ENCODE peak calls at places on chromosomes 12 and 14, in ten cellular contexts. Q is SK-N-SH, X is colonic mucosa, Y is astrocyte of the cerebellum, A is tibial artery, P is epithelial cell of esophagus, L is GM10248, D is GM12878, N is WTC11, S is neural progenitor cell. C is an unnamed sample.

GRCh38 chr12:85951823-85952222 is 77.7 kb downstream of the NTS start:
- DNase-seq in Q (peak), S (no peak), A (no peak), D (no peak), N (no peak), X (no peak), P (peak), Y (peak), L (no peak), C (no peak)

GRCh38 chr14:29663281-29663801 is 264.3 kb downstream of the PRKD1 start:
- DNase-seq in D (no peak), Y (no peak), Q (no peak), A (no peak), P (no peak), L (no peak), N (peak), S (no peak), X (no peak), C (no peak)

GRCh38 chr12:46985816-46986215 is 93.6 kb upstream of the PCED1B start:
- DNase-seq in D (no peak), P (no peak), L (no peak), S (no peak), Q (no peak), A (no peak), N (no peak), Y (no peak), X (no peak), C (no peak)

GRCh38 chr12:21910642-21911041 is 30.6 kb downstream of the ABCC9 start:
- DNase-seq in N (no peak), X (no peak), Q (no peak), Y (no peak), P (no peak), S (peak), L (no peak), D (no peak), A (no peak), C (no peak)

GRCh38 chr12:107196681-107197080 is 103.3 kb upstream of the CRY1 start:
- DNase-seq in A (no peak), P (peak), N (no peak), Q (no peak), L (no peak), D (no peak), Y (no peak), X (no peak), S (no peak), C (no peak)

GRCh38 chr14:75340921-75341320 is 62.3 kb downstream of the FOS start:
- DNase-seq in Q (no peak), S (no peak), A (peak), Y (no peak), N (no peak), L (no peak), X (peak), D (no peak), P (no peak), C (no peak)

GRCh38 chr12:110766311-110767154 is 23.8 kb upstream of the PPP1CC start:
- DNase-seq in P (peak), A (no peak), Y (no peak), N (no peak), X (no peak), L (no peak), Q (no peak), D (no peak), S (no peak), C (no peak)

GRCh38 chr12:15157200-15157599 is 64.0 kb downstream of the RERG start:
- DNase-seq in Y (no peak), X (no peak), P (no peak), D (no peak), N (no peak), S (no peak), A (no peak), L (no peak), Q (no peak), C (no peak)

GRCh38 chr12:40946612-40947194 is 241.4 kb upstream of the PDZRN4 start:
- DNase-seq in D (no peak), X (no peak), L (peak), Y (no peak), N (no peak), P (peak), S (peak), A (no peak), Q (peak), C (no peak)

GRCh38 chr12:95577820-95578219 is 26.5 kb upstream of the USP44 start:
- DNase-seq in S (no peak), D (no peak), A (no peak), Q (no peak), P (no peak), N (no peak), X (no peak), Y (no peak), L (no peak), C (no peak)

GRCh38 chr12:18723752-18724151 is 14.1 kb downstream of the PLCZ1 start:
- DNase-seq in S (no peak), A (no peak), Q (no peak), L (no peak), X (no peak), N (no peak), P (peak), Y (no peak), D (no peak), C (peak)

GRCh38 chr12:110656071-110656655 is 32.8 kb downstream of the HVCN1 start:
- DNase-seq in P (no peak), A (no peak), S (no peak), D (no peak), Q (no peak), Y (no peak), L (no peak), X (no peak), N (no peak), C (no peak)

GRCh38 chr12:4107436-4107878 is 166.1 kb upstream of the CCND2 start:
- DNase-seq in N (peak), A (no peak), S (peak), L (peak), P (peak), Q (peak), Y (no peak), D (peak), X (peak), C (peak)

GRCh38 chr14:101191882-101192660 is 288.5 kb upstream of the RTL1 start:
- DNase-seq in N (no peak), A (no peak), Y (no peak), Q (no peak), S (no peak), P (no peak), D (no peak), L (no peak), X (no peak), C (no peak)

GRCh38 chr12:6825398-6826124 is 2.6 kb upstream of the P3H3 start:
- DNase-seq in S (peak), N (peak), Q (peak), A (peak), P (peak), L (peak), X (peak), D (no peak), Y (no peak), C (peak)

GRCh38 chr12:131617179-131617578 is 93.7 kb upstream of the SFSWAP start:
- DNase-seq in L (no peak), P (no peak), A (no peak), Y (no peak), S (no peak), X (no peak), D (no peak), N (no peak), Q (no peak), C (no peak)

GRCh38 chr14:84129028-84129427 is 1400.9 kb upstream of the FLRT2 start:
- DNase-seq in A (no peak), S (peak), P (no peak), X (no peak), Y (no peak), D (no peak), N (no peak), Q (no peak), L (no peak), C (no peak)

GRCh38 chr14:99043258-99043615 is 228.8 kb downstream of the BCL11B start:
- DNase-seq in L (no peak), A (no peak), Q (no peak), Y (no peak), P (no peak), D (no peak), S (no peak), N (no peak), X (no peak), C (no peak)

GRCh38 chr12:53538209-53538689 is 31.0 kb upstream of the NPFF start:
- DNase-seq in Q (no peak), L (no peak), P (peak), S (no peak), N (no peak), D (no peak), X (peak), A (no peak), Y (no peak), C (peak)

GRCh38 chr12:56021882-56022497 is 1.1 kb downstream of the IKZF4 start:
- DNase-seq in Q (peak), N (no peak), P (no peak), D (no peak), L (no peak), Y (no peak), A (no peak), S (no peak), X (no peak), C (no peak)

GRCh38 chr12:46811185-46811584 is 14.6 kb downstream of the SLC38A4 start:
- DNase-seq in P (no peak), L (no peak), Q (no peak), N (no peak), A (no peak), D (no peak), S (no peak), Y (no peak), X (no peak), C (no peak)

GRCh38 chr14:50082784-50083466 is 33.4 kb downstream of the VCPKMT start:
- DNase-seq in X (no peak), S (no peak), Y (no peak), Q (no peak), A (no peak), D (peak), L (peak), P (peak), N (no peak), C (no peak)

GRCh38 chr14:51880810-51881580 is 20.6 kb downstream of the GNG2 start:
- DNase-seq in Y (peak), A (no peak), X (no peak), D (no peak), L (peak), N (no peak), S (no peak), Q (no peak), P (no peak), C (no peak)

GRCh38 chr14:74737753-74738325 is 24.9 kb downstream of the FCF1 start:
- DNase-seq in P (peak), S (no peak), X (no peak), L (no peak), N (no peak), D (no peak), Q (no peak), Y (no peak), A (no peak), C (no peak)

GRCh38 chr14:75877292-75877691 is 104.5 kb downstream of the TGFB3 start:
- DNase-seq in L (no peak), S (no peak), Q (no peak), X (no peak), D (no peak), N (no peak), A (no peak), Y (peak), P (peak), C (no peak)

GRCh38 chr14:58426819-58427288 is 477 bp downstream of the TIMM9 start:
- DNase-seq in Y (peak), L (peak), D (no peak), A (peak), P (peak), X (peak), Q (peak), N (peak), S (peak), C (peak)

GRCh38 chr12:96431067-96431466 is 30.8 kb upstream of the CDK17 start:
- DNase-seq in N (no peak), Q (no peak), P (no peak), L (no peak), X (no peak), S (peak), A (no peak), D (no peak), Y (no peak), C (no peak)

GRCh38 chr12:94250130-94250529 is 101.8 kb downstream of the PLXNC1 start:
- DNase-seq in Q (no peak), Y (no peak), N (no peak), P (no peak), D (no peak), L (no peak), S (no peak), A (no peak), X (no peak), C (no peak)

GRCh38 chr12:77488041-77488620 is 342.6 kb upstream of the NAV3 start:
- DNase-seq in A (no peak), N (no peak), Q (no peak), D (no peak), Y (peak), S (no peak), P (no peak), L (no peak), X (no peak), C (no peak)

GRCh38 chr14:25050494-25051170 is 685 bp upstream of the STXBP6 start:
- DNase-seq in P (peak), Y (peak), D (no peak), X (no peak), L (no peak), N (no peak), S (peak), A (no peak), Q (no peak), C (peak)

GRCh38 chr12:105493091-105493615 is 162.7 kb downstream of the C12orf75 start:
- DNase-seq in Q (no peak), L (no peak), X (no peak), S (no peak), N (no peak), P (no peak), D (no peak), Y (no peak), A (no peak), C (no peak)

GRCh38 chr12:59067068-59067467 is 146.8 kb upstream of the LRIG3 start:
- DNase-seq in X (no peak), A (no peak), D (no peak), Y (peak), L (no peak), S (no peak), Q (peak), N (no peak), P (peak), C (peak)

GRCh38 chr12:64665506-64665905 is 55.2 kb downstream of the RASSF3 start:
- DNase-seq in L (no peak), X (peak), A (no peak), S (peak), N (peak), Q (no peak), Y (no peak), P (no peak), D (peak), C (peak)

GRCh38 chr12:26340649-26341048 is 145.3 kb downstream of the SSPN start:
- DNase-seq in D (peak), X (no peak), Y (no peak), S (no peak), A (no peak), N (no peak), L (peak), P (no peak), Q (no peak), C (no peak)

GRCh38 chr12:26360062-26360461 is 164.7 kb downstream of the SSPN start:
- DNase-seq in S (no peak), D (no peak), L (no peak), N (no peak), P (no peak), X (no peak), A (no peak), Q (no peak), Y (no peak), C (no peak)

GRCh38 chr12:40226652-40227051 is 1.9 kb downstream of the LRRK2 start:
- DNase-seq in N (no peak), D (no peak), X (no peak), Y (peak), L (no peak), S (no peak), A (peak), P (peak), Q (no peak), C (no peak)

GRCh38 chr12:78787576-78787975 is 77.0 kb upstream of the SYT1 start:
- DNase-seq in L (no peak), X (no peak), A (no peak), S (no peak), Y (peak), N (no peak), Q (no peak), D (no peak), P (no peak), C (no peak)

GRCh38 chr12:14186193-14186502 is 179.3 kb upstream of the ATF7IP start:
- DNase-seq in N (no peak), Y (no peak), Q (no peak), A (no peak), X (no peak), D (no peak), S (no peak), P (no peak), L (no peak), C (no peak)

GRCh38 chr12:68871899-68872298 is 61.1 kb downstream of the CPM start:
- DNase-seq in N (peak), L (peak), Q (no peak), D (no peak), Y (peak), S (peak), A (no peak), P (peak), X (no peak), C (peak)
- TF ChIP-seq CTCF in N (no peak), L (peak), Q (peak), D (peak), Y (peak), S (peak), A (no peak), P (peak), X (no peak), C (peak)

GRCh38 chr12:130347588-130347987 is 9.9 kb downstream of the PIWIL1 start:
- DNase-seq in Q (no peak), D (no peak), L (no peak), A (no peak), P (no peak), X (no peak), S (no peak), Y (no peak), N (no peak), C (no peak)

GRCh38 chr12:130354407-130354806 is 16.7 kb downstream of the PIWIL1 start:
- DNase-seq in D (no peak), L (no peak), Q (no peak), A (no peak), X (no peak), S (no peak), Y (no peak), N (no peak), P (no peak), C (no peak)

GRCh38 chr12:130353081-130353480 is 15.4 kb downstream of the PIWIL1 start:
- DNase-seq in Y (no peak), S (no peak), N (no peak), L (no peak), A (no peak), X (no peak), P (no peak), D (no peak), Q (no peak), C (no peak)

GRCh38 chr12:130350715-130351114 is 13.0 kb downstream of the PIWIL1 start:
- DNase-seq in Q (no peak), N (no peak), D (no peak), L (no peak), S (no peak), Y (no peak), A (no peak), X (no peak), P (no peak), C (no peak)

GRCh38 chr12:130351331-130351730 is 13.6 kb downstream of the PIWIL1 start:
- DNase-seq in D (no peak), Q (no peak), S (no peak), P (peak), L (no peak), N (no peak), Y (no peak), A (no peak), X (no peak), C (no peak)
- TF ChIP-seq CTCF in D (no peak), Q (no peak), S (no peak), P (no peak), L (no peak), N (no peak), Y (no peak), A (no peak), X (no peak), C (no peak)

DNA sequence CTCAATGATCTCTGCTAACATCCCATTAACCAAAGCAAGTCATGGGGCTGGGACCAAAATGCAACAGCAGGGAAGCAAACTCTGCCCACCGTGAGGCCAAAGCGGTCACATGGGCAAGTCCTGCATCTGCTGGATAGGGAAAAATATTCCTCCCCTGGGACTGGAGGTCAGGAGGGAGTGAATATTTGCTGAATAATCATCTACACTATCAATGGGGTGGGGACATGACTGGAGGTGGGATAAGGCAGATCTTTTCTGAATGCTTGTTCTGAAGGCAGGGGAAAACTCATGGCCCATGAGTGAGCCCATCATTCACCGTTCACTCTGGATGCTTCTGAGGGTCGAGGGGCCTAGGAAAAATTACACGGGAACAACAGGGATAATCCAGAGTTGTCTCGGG is 45.0 kb upstream of the VRK1 start:
- DNase-seq in P (no peak), A (no peak), S (no peak), D (no peak), Q (no peak), L (no peak), Y (no peak), N (no peak), X (no peak), C (no peak)
- TF ChIP-seq CTCF in P (no peak), A (no peak), S (no peak), D (no peak), Q (no peak), L (no peak), Y (no peak), N (no peak), X (no peak), C (no peak)

DNA sequence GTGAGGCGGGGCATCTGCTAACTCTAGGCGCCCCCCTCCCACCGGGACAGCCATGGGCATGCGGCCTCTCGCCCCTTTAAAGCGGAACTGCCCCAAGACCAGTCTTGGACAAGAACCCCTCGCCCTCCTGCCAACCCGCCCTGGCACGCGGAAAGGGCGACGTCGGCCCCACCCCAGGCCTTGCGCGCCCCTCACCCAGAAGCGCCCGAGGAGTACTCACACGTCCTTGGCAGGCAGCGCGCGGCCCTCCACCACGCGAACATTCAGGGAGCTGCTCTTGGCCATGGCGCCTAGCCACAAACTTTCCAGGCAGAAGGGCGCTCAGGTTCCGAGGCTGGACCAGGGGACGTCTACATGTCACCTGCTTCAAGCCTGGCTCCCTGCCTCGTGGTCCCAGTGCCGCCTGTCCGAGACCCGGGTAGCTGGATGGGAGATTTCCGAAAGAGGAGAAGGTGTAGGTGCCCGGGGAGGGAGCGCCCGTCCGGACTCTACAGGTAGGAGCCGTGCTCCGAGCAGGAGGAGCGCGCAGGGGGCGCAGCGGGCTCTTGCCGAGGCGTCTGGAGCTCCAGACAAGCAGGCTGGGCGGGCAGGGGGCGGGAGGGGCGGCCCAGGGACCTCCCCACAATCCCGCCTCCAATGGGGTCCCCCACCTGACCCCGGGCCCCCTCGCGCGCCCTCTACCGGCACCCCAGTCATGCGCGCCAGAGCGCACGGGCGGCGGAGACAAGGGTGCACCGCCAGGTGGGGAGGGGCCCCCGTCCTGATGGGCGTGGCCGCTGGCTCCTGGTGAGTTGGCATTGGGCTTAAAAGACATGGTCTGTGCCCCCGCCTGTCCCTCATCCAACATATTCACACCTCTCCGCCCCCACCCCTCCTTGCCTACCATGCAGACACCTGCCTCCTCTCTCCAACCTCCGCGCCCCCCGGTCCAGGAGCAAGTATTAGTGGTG is at the start of gene RASAL1:
- DNase-seq in A (no peak), S (peak), Y (no peak), Q (peak), L (peak), X (peak), P (peak), N (peak), D (no peak), C (peak)
- TF ChIP-seq CTCF in A (no peak), S (peak), Y (no peak), Q (peak), L (peak), X (peak), P (no peak), N (peak), D (peak), C (peak)

GRCh38 chr12:102484732-102485069 is 4.3 kb upstream of the IGF1 start:
- DNase-seq in S (no peak), Q (no peak), A (no peak), P (no peak), D (no peak), L (no peak), N (no peak), Y (no peak), X (no peak), C (no peak)
- TF ChIP-seq CTCF in S (no peak), Q (no peak), A (no peak), P (no peak), D (no peak), L (no peak), N (no peak), Y (no peak), X (peak), C (no peak)